ENCODE peak calls at places on chromosomes 11 and 22, in four cellular contexts. A is COR-L47, D is HT1080, B is AG08396. Z is an unnamed sample.

GRCh38 chr11:12046636-12047236 is 38.3 kb upstream of the DKK3 start:
- DNase-seq in A (no peak), D (no peak), B (no peak), Z (no peak)

GRCh38 chr11:86288776-86289507 is 13.1 kb upstream of the HIKESHI start:
- DNase-seq in A (no peak), D (no peak), B (no peak), Z (no peak)

GRCh38 chr11:72813740-72814138 is 472 bp upstream of the ATG16L2 start:
- DNase-seq in A (peak; percentile 67), D (peak; percentile 77), B (peak; percentile 90), Z (peak; percentile 84)

GRCh38 chr11:8247312-8247711 is 16.4 kb downstream of the LMO1 start:
- DNase-seq in A (peak; percentile 8), D (no peak), B (no peak), Z (peak; percentile 41)

GRCh38 chr11:55942785-55943392 is 6.7 kb upstream of the OR5I1 start:
- DNase-seq in A (peak; percentile 30), D (peak; percentile 15), B (peak; percentile 2), Z (peak; percentile 23)

GRCh38 chr11:12765428-12765827 is 91.2 kb downstream of the TEAD1 start:
- DNase-seq in A (peak; percentile 90), D (no peak), B (peak; percentile 33), Z (no peak)

GRCh38 chr11:131811380-131811779 is 441.0 kb downstream of the NTM start:
- DNase-seq in A (peak; percentile 33), D (peak; percentile 95), B (no peak), Z (no peak)

GRCh38 chr11:12229450-12230229 is 119.2 kb downstream of the MICAL2 start:
- DNase-seq in A (no peak), D (no peak), B (no peak), Z (no peak)

GRCh38 chr11:123103326-123103980 is 41.5 kb upstream of the HSPA8 start:
- DNase-seq in A (peak; percentile 90), D (peak; percentile 70), B (peak; percentile 58), Z (peak; percentile 69)

GRCh38 chr11:65213322-65214211 is 31.8 kb downstream of the CAPN1 start:
- DNase-seq in A (no peak), D (peak; percentile 51), B (no peak), Z (no peak)

GRCh38 chr11:86162257-86162656 is 82.3 kb upstream of the EED start:
- DNase-seq in A (no peak), D (peak; percentile 86), B (peak; percentile 68), Z (peak; percentile 76)

GRCh38 chr11:16225623-16226022 is 130.7 kb downstream of the SOX6 start:
- DNase-seq in A (no peak), D (no peak), B (no peak), Z (no peak)

GRCh38 chr22:37021710-37022482 is 2.4 kb downstream of the MPST start:
- DNase-seq in A (no peak), D (no peak), B (peak; percentile 76), Z (peak; percentile 50)

GRCh38 chr11:34869425-34869824 is 46.8 kb downstream of the APIP start:
- DNase-seq in A (no peak), D (no peak), B (no peak), Z (peak; percentile 14)

GRCh38 chr11:104573431-104573830 is 324.8 kb downstream of the CASP12 start:
- DNase-seq in A (no peak), D (peak; percentile 41), B (peak; percentile 5), Z (peak; percentile 48)

GRCh38 chr11:70066628-70067027 is 11.5 kb upstream of the ANO1 start:
- DNase-seq in A (no peak), D (no peak), B (no peak), Z (no peak)

GRCh38 chr11:61635787-61636186 is 44.4 kb upstream of the DAGLA start:
- DNase-seq in A (no peak), D (no peak), B (no peak), Z (no peak)

GRCh38 chr22:32622762-32623147 is 148.1 kb downstream of the FBXO7 start:
- DNase-seq in A (no peak), D (no peak), B (no peak), Z (no peak)

GRCh38 chr11:114598461-114598860 is 2.9 kb upstream of the NXPE4 start:
- DNase-seq in A (no peak), D (no peak), B (no peak), Z (no peak)

GRCh38 chr11:61297741-61298140 is 2.6 kb upstream of the VWCE start:
- DNase-seq in A (no peak), D (peak; percentile 94), B (peak; percentile 85), Z (peak; percentile 96)

GRCh38 chr11:95299078-95299611 is 68.1 kb upstream of the SESN3 start:
- DNase-seq in A (no peak), D (no peak), B (no peak), Z (no peak)

GRCh38 chr11:61609970-61610347 is 29.1 kb upstream of the SYT7 start:
- DNase-seq in A (no peak), D (no peak), B (no peak), Z (no peak)

GRCh38 chr11:34308049-34308692 is 49.6 kb downstream of the ABTB2 start:
- DNase-seq in A (no peak), D (peak; percentile 27), B (no peak), Z (peak; percentile 45)

GRCh38 chr11:110972640-110973039 is 260.4 kb upstream of the ARHGAP20 start:
- DNase-seq in A (no peak), D (peak; percentile 28), B (peak; percentile 62), Z (peak; percentile 80)

GRCh38 chr22:26903030-26903856 is 245.9 kb downstream of the MIAT start:
- DNase-seq in A (no peak), D (no peak), B (no peak), Z (no peak)

GRCh38 chr11:57301711-57302423 is 22.9 kb downstream of the TNKS1BP1 start:
- DNase-seq in A (no peak), D (no peak), B (no peak), Z (no peak)

GRCh38 chr11:8707541-8708270 is 25.1 kb downstream of the RPL27A start:
- DNase-seq in A (no peak), D (no peak), B (no peak), Z (no peak)

Z was measured in MCF 10A.